ENCODE peak calls at places on chromosomes 13 and 19, in eight cellular contexts. R is esophagus squamous epithelium, K is IMR-90, V is tibial nerve, U is ovary, H is endothelial cell of umbilical vein, C is transverse colon, M is body of pancreas. F is an unnamed sample.

GRCh38 chr19:7916908-7917291 is 2.3 kb downstream of the TGFBR3L start:
- DNase-seq in C (no peak), H (no peak), U (no peak), R (no peak), K (no peak), V (no peak), M (no peak), F (no peak)

GRCh38 chr19:16342002-16342715 is 17.5 kb downstream of the KLF2 start:
- DNase-seq in U (no peak), H (no peak), K (no peak), R (no peak), M (peak; percentile 28), C (peak; percentile 42), V (no peak), F (no peak)

GRCh38 chr13:31264146-31264545 is 64.4 kb downstream of the B3GLCT start:
- DNase-seq in V (no peak), R (no peak), M (no peak), H (no peak), C (no peak), U (no peak), K (peak; percentile 29), F (no peak)

GRCh38 chr13:95512957-95513356 is 39.6 kb upstream of the CLDN10 start:
- DNase-seq in M (no peak), U (no peak), C (no peak), K (no peak), H (no peak), R (no peak), V (no peak), F (no peak)

GRCh38 chr13:46288570-46289259 is 77.0 kb downstream of the LRRC63 start:
- DNase-seq in V (no peak), R (no peak), C (no peak), H (peak; percentile 50), K (peak; percentile 22), M (no peak), U (no peak), F (no peak)

GRCh38 chr19:43311706-43312105 is 41.8 kb upstream of the CD177 start:
- DNase-seq in H (no peak), V (no peak), U (no peak), K (no peak), M (no peak), R (no peak), C (no peak), F (no peak)

GRCh38 chr13:59356607-59357006 is 807.1 kb downstream of the DIAPH3 start:
- DNase-seq in V (peak; percentile 16), K (peak; percentile 37), M (peak; percentile 81), C (peak; percentile 18), H (peak; percentile 97), U (peak; percentile 26), R (no peak), F (peak; percentile 89)

GRCh38 chr19:14830702-14831101 is 4.3 kb downstream of the OR7A5 start:
- DNase-seq in U (no peak), V (no peak), K (no peak), M (no peak), H (no peak), C (no peak), R (no peak), F (no peak)

GRCh38 chr13:20823071-20823470 is 49.3 kb upstream of the EEF1AKMT1 start:
- DNase-seq in V (no peak), K (peak; percentile 22), M (no peak), H (no peak), C (no peak), U (no peak), R (no peak), F (no peak)

GRCh38 chr13:33869005-33869404 is 51.1 kb downstream of the RFC3 start:
- DNase-seq in K (no peak), M (no peak), U (no peak), C (no peak), R (no peak), V (no peak), H (no peak), F (no peak)

GRCh38 chr13:25881136-25881926 is 170.5 kb downstream of the SHISA2 start:
- DNase-seq in U (no peak), M (no peak), H (no peak), K (no peak), R (no peak), C (no peak), V (no peak), F (no peak)

GRCh38 chr13:20607015-20607414 is 40.1 kb downstream of the IFT88 start:
- DNase-seq in M (no peak), V (no peak), K (no peak), H (no peak), U (no peak), C (no peak), R (no peak), F (no peak)

GRCh38 chr13:26436914-26437313 is 120.6 kb upstream of the WASF3 start:
- DNase-seq in U (no peak), V (no peak), M (no peak), H (no peak), K (no peak), R (no peak), C (no peak), F (no peak)

GRCh38 chr19:44499559-44499958 is 763 bp downstream of the ZNF180 start:
- DNase-seq in R (no peak), M (no peak), H (no peak), C (no peak), K (no peak), U (peak; percentile 13), V (no peak), F (no peak)

GRCh38 chr19:44498988-44499387 is 1.3 kb downstream of the ZNF180 start:
- DNase-seq in C (no peak), U (peak; percentile 22), V (no peak), H (no peak), M (no peak), K (no peak), R (no peak), F (no peak)

GRCh38 chr19:44496711-44497110 is 3.6 kb downstream of the ZNF180 start:
- DNase-seq in U (no peak), V (no peak), C (no peak), H (no peak), K (no peak), M (no peak), R (no peak), F (no peak)

DNA sequence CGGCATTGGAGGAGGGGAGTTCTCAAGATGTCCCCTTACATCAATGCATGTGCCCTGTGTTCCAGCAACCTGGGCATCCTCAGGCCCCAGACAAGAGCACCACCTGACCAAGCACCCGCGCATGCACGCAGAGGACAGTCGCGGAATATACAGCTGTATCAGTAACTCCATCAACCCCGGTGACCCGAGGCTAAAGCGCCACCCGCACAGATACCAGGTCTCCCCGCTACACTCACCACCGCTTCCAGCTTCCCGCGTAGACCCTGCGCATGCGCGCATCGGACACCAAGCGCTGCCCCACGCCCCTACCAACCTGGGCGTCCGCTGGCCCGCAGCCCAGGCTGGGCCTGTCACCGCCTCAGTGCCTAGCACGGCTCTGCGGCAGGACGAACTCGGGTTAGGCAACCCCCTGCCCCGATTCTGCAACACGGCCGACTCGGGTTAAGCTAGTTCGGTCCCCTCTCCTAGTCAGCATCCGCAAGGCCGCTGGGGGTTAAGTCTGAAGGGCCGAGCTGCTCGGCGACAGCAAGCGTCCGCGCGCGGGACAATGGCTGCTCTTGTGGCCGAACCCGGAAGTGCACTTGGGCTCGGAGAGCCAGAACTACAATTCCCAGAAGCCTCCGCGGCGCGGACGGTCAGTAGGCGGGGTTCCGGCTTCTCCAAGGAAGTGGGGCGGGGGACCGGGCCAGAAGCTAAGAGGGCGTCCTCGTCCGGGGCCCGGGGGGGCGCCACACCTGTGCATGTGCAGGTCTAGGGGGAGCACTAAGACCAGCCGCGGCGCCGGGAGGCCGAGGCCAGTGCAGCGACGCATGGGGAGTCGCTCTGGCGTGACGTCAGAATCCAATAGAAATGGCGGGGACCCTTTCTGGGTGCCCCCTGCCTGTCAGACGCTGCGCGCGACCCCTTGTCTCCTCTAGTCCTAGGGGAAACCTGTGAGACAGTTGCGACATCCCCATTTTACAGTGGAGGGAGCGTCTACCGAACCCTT is at the start of gene ZNF180:
- DNase-seq in M (peak; percentile 96), C (peak; percentile 96), V (peak; percentile 93), K (peak; percentile 90), H (peak; percentile 96), U (peak; percentile 95), R (peak; percentile 58), F (peak; percentile 93)
- TF ChIP-seq POLR2A in M (peak; percentile 66), C (peak; percentile 86), V (peak; percentile 67), K (peak; percentile 43), H (peak; percentile 77), U (peak; percentile 64), R (peak; percentile 27), F (no peak)

DNA sequence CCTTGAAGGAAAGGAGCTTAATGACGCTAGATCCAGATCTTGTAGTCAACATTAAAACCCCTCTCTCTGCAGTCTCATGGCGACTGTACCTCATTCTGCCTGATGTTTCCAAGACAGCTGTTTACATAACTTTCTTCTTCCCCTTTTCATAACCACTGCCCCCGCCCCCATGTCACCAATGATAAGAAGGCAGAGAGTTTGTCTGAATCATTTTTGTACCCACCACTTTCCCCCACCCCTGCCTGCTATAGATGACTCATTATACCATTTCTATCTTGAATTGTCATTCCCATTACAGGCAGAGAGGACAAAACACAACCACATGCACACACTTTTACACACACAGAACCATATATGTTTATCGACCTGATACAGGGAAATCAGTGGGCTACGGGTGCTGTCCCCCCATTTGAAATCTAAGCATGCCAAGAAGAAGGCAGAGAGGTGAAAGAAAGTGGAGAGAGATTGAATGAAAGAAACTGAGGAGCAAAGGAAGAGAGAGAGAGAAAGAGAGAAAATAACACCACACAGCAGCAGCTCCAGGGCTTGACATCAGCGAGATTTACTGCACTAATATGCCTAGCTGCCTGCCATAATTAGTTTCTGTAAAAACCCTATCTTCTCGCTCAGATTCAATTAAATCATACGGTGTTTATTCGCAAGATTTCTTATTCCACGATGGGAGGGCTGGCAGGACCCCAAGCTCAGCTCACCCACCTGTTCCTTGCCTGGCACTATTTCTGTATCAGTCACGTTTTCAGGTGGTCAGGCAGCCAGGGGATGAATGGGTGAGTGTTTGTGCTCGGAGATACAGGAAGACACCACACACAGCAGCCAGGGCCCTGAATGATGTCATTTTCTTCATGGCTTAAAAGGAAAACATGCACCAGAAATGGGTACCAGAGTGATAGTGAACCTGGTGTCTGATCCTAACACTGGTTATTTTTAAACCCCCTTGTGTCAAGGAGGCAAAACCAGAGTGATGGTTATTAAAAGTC is 114.3 kb upstream of the SERP2 start:
- DNase-seq in M (peak; percentile 68), V (peak; percentile 50), K (peak; percentile 66), R (no peak), H (peak; percentile 67), U (no peak), C (peak; percentile 48), F (peak; percentile 41)
- TF ChIP-seq POLR2A in M (no peak), V (no peak), K (no peak), R (no peak), H (no peak), U (no peak), C (no peak), F (no peak)

GRCh38 chr19:45589768-45590167 is 5.2 kb upstream of the OPA3 start:
- DNase-seq in H (no peak), C (no peak), K (no peak), M (no peak), V (no peak), R (no peak), U (no peak), F (no peak)
- TF ChIP-seq POLR2A in H (no peak), C (no peak), K (no peak), M (no peak), V (no peak), R (no peak), U (no peak), F (no peak)

DNA sequence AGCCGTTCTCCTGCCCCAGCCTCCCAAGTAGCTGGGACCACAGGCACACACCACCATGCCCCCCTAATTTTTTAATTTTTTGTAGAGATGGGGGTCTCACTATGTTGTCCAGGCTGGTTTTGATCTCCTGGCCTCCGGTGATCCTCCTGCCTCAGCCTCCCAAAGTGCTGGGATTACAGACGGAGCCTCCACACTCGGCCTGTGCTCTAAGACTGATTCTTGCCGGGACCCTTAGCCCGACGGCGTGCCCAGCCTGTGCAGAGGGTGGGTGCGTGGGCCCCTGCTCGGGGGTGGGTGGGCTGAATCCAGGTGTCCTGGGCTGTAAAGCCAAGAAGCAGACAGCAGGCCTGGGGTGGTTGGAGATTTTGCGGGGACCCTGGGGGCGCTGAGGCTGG is 64.3 kb downstream of the GADD45B start:
- DNase-seq in R (no peak), H (no peak), M (no peak), C (no peak), V (no peak), K (no peak), U (no peak), F (no peak)
- TF ChIP-seq POLR2A in R (no peak), H (no peak), M (no peak), C (no peak), V (no peak), K (no peak), U (no peak), F (no peak)

F was measured in lower leg skin.